ENCODE peak calls at places on chromosomes 1 and 21, in four cellular contexts. One of them, this sample, is unnamed.

GRCh38 chr1:3651011-3651938 is 1.0 kb upstream of the TP73 start:
- DNase-seq in T-helper 17 cell: no peak
- DNase-seq in activated CD4-positive, alpha-beta T cell treated with anti-CD3 and anti-CD28 coated beads, Interleukin-2, amount 50 U/mL, for 4 hours: no peak
- DNase-seq in NCI-H460: no peak
- DNase-seq in this sample: no peak

GRCh38 chr1:97144527-97144926 is 422.9 kb downstream of the PTBP2 start:
- DNase-seq in NCI-H460: no peak
- DNase-seq in T-helper 17 cell: no peak
- DNase-seq in activated CD4-positive, alpha-beta T cell treated with anti-CD3 and anti-CD28 coated beads, Interleukin-2, amount 50 U/mL, for 4 hours: no peak
- DNase-seq in this sample: no peak

GRCh38 chr1:196690582-196690981 is 38.7 kb downstream of the CFH start:
- DNase-seq in activated CD4-positive, alpha-beta T cell treated with anti-CD3 and anti-CD28 coated beads, Interleukin-2, amount 50 U/mL, for 4 hours: no peak
- DNase-seq in T-helper 17 cell: no peak
- DNase-seq in NCI-H460: no peak
- DNase-seq in this sample: peak

GRCh38 chr1:230891413-230891812 is 23.1 kb upstream of the C1orf198 start:
- DNase-seq in activated CD4-positive, alpha-beta T cell treated with anti-CD3 and anti-CD28 coated beads, Interleukin-2, amount 50 U/mL, for 4 hours: no peak
- DNase-seq in NCI-H460: no peak
- DNase-seq in T-helper 17 cell: no peak
- DNase-seq in this sample: no peak

GRCh38 chr21:42069327-42069726 is 1.8 kb upstream of the UMODL1 start:
- DNase-seq in T-helper 17 cell: no peak
- DNase-seq in activated CD4-positive, alpha-beta T cell treated with anti-CD3 and anti-CD28 coated beads, Interleukin-2, amount 50 U/mL, for 4 hours: no peak
- DNase-seq in NCI-H460: no peak
- DNase-seq in this sample: peak

GRCh38 chr1:159222987-159223386 is 18.3 kb downstream of the ACKR1 start:
- DNase-seq in NCI-H460: no peak
- DNase-seq in activated CD4-positive, alpha-beta T cell treated with anti-CD3 and anti-CD28 coated beads, Interleukin-2, amount 50 U/mL, for 4 hours: no peak
- DNase-seq in T-helper 17 cell: no peak
- DNase-seq in this sample: no peak

GRCh38 chr1:24489674-24490073 is 13.0 kb upstream of the RCAN3 start:
- DNase-seq in T-helper 17 cell: no peak
- DNase-seq in NCI-H460: no peak
- DNase-seq in activated CD4-positive, alpha-beta T cell treated with anti-CD3 and anti-CD28 coated beads, Interleukin-2, amount 50 U/mL, for 4 hours: no peak
- DNase-seq in this sample: no peak

GRCh38 chr1:77538956-77539509 is 143.4 kb downstream of the ZZZ3 start:
- DNase-seq in activated CD4-positive, alpha-beta T cell treated with anti-CD3 and anti-CD28 coated beads, Interleukin-2, amount 50 U/mL, for 4 hours: no peak
- DNase-seq in T-helper 17 cell: no peak
- DNase-seq in NCI-H460: no peak
- DNase-seq in this sample: peak

GRCh38 chr1:103156966-103157365 is 48.6 kb upstream of the COL11A1 start:
- DNase-seq in NCI-H460: no peak
- DNase-seq in activated CD4-positive, alpha-beta T cell treated with anti-CD3 and anti-CD28 coated beads, Interleukin-2, amount 50 U/mL, for 4 hours: no peak
- DNase-seq in T-helper 17 cell: no peak
- DNase-seq in this sample: no peak

GRCh38 chr1:183622884-183623785 is 12.4 kb downstream of the ARPC5 start:
- DNase-seq in T-helper 17 cell: no peak
- DNase-seq in NCI-H460: peak
- DNase-seq in activated CD4-positive, alpha-beta T cell treated with anti-CD3 and anti-CD28 coated beads, Interleukin-2, amount 50 U/mL, for 4 hours: peak
- DNase-seq in this sample: peak

GRCh38 chr1:74467786-74468377 is 44.5 kb downstream of the LRRC53 start:
- DNase-seq in T-helper 17 cell: no peak
- DNase-seq in activated CD4-positive, alpha-beta T cell treated with anti-CD3 and anti-CD28 coated beads, Interleukin-2, amount 50 U/mL, for 4 hours: no peak
- DNase-seq in NCI-H460: no peak
- DNase-seq in this sample: peak

GRCh38 chr1:193434319-193434718 is 247.9 kb upstream of the B3GALT2 start:
- DNase-seq in activated CD4-positive, alpha-beta T cell treated with anti-CD3 and anti-CD28 coated beads, Interleukin-2, amount 50 U/mL, for 4 hours: no peak
- DNase-seq in NCI-H460: no peak
- DNase-seq in T-helper 17 cell: no peak
- DNase-seq in this sample: no peak

GRCh38 chr1:94795321-94795899 is 24.7 kb upstream of the SLC44A3 start:
- DNase-seq in activated CD4-positive, alpha-beta T cell treated with anti-CD3 and anti-CD28 coated beads, Interleukin-2, amount 50 U/mL, for 4 hours: no peak
- DNase-seq in T-helper 17 cell: no peak
- DNase-seq in NCI-H460: no peak
- DNase-seq in this sample: no peak